ENCODE peak calls at places on chromosomes 4 and X, in six cellular contexts. J is naive thymus-derived CD4-positive, alpha-beta T cell; A is breast epithelium; Q is stomach; V is fibroblast of lung; H is psoas muscle. E is an unnamed sample.

GRCh38 chrX:54776987-54777672 is 20.9 kb downstream of the ITIH6 start:
- DNase-seq in J (no peak), A (no peak), Q (no peak), V (no peak), H (no peak), E (no peak)

GRCh38 chr4:128571747-128572146 is 237.8 kb upstream of the JADE1 start:
- DNase-seq in J (no peak), A (peak; percentile 37), Q (no peak), V (peak; percentile 96), H (no peak), E (peak; percentile 75)

GRCh38 chr4:185921583-185922555 is 109.9 kb upstream of the SORBS2 start:
- DNase-seq in J (no peak), A (no peak), Q (no peak), V (no peak), H (no peak), E (no peak)

GRCh38 chr4:108813261-108813660 is 50.4 kb upstream of the ETNPPL start:
- DNase-seq in J (no peak), A (no peak), Q (no peak), V (no peak), H (no peak), E (no peak)

GRCh38 chrX:140712413-140713173 is 3.0 kb downstream of the LINC00632 start:
- DNase-seq in J (peak; percentile 13), A (peak; percentile 32), Q (peak; percentile 38), V (peak; percentile 89), H (peak; percentile 62), E (peak; percentile 74)

GRCh38 chr4:89838005-89838404 is 1.0 kb upstream of the SNCA start:
- DNase-seq in J (no peak), A (no peak), Q (no peak), V (peak; percentile 32), H (no peak), E (no peak)

GRCh38 chr4:77618383-77619241 is 13.0 kb downstream of the CXCL13 start:
- DNase-seq in J (peak; percentile 46), A (peak; percentile 66), Q (peak; percentile 83), V (peak; percentile 76), H (no peak), E (peak; percentile 54)

GRCh38 chrX:154368630-154369452 is 5.6 kb downstream of the FLNA start:
- DNase-seq in J (peak; percentile 73), A (peak; percentile 78), Q (peak; percentile 61), V (peak; percentile 95), H (peak; percentile 83), E (peak; percentile 84)

GRCh38 chr4:130419576-130419975 is 1323.6 kb downstream of the C4orf33 start:
- DNase-seq in J (no peak), A (no peak), Q (no peak), V (no peak), H (no peak), E (no peak)

GRCh38 chrX:118862086-118862485 is 38.5 kb downstream of the ZCCHC12 start:
- DNase-seq in J (no peak), A (no peak), Q (no peak), V (no peak), H (no peak), E (no peak)

DNA sequence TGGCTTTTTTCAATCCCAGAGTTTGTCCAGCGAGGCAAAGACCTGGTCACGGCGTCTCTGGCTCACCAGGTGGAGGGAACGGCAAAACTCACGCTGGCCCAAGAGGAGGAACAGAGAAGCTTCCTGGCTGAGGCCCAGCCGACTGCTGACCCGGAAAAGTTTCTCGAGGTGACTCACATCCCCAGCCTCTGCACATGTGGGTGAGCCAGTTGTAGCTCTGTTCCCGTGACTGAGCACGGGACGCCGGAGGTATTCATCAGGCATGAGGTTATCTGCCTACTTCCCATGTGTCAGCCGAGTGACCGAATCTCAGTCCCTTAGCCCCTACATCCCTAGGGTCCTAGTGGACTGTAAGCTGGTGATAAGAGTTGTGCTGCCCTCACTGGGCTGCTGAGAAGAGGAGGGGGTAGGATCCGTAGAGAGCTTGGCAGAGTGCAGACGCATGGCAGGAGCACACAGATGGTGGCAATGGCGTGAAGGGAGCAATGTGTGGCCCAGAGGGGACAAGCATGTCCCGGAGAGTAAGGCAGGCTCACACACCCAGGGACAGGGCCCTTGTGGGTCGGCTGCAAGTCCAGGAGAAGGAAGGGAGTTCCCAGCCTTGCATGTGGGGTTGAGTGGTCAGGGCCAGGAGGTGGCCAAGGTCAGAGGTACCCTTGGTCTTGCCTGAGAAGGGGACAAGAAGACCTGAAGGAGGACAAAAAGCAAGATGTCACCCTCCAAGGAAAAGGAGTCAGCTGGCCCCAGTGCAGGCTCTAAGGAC is 42.9 kb downstream of the EVC start:
- DNase-seq in J (no peak), A (no peak), Q (no peak), V (peak; percentile 87), H (no peak), E (peak; percentile 65)
- H3K4me1 ChIP-seq in J (no peaks in the 10 kb centered on the region), A (no peaks in the 10 kb centered on the region), Q (no peaks in the 10 kb centered on the region), V (peaks cover 16% of the 10 kb centered on the region), H (no peaks in the 10 kb centered on the region), E (no peaks in the 10 kb centered on the region)

DNA sequence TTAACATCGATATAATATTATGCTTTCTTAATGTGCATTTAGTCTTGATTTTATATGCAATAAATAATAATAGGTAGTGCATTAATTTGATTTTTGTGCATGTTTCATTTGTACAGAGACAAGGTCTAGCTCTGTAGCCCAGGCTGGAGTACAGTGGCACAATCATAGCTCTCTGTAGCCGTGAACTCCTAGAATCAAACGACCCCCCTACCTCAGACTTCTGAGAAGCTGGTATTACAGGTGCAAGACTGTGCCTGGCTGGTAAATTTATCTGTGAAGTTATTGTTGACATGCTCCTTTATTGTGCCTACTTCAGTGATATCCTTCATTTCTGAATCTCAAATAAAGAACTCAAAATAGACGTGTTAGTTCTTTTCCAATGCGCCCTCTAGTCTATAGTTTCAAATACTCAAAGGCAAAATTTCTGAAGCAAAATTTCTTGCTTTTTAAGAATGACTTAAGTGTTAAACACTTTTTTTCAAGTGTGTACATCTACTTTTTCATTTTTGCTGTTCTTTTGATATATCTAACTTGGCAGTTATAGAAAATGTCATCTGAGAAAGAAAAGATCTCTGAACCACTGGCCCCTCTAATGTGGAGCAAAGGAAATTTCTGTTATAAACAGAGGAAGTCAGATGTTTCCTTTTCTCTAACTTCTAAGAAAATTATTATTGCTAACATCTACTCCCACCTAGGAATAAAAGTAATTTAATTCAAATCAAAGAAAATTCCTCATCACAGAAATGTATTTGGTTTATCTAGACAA is 28.3 kb upstream of the GUCY1A1 start:
- DNase-seq in J (no peak), A (no peak), Q (no peak), V (no peak), H (no peak), E (no peak)
- H3K4me1 ChIP-seq in J (no peaks in the 10 kb centered on the region), A (no peaks in the 10 kb centered on the region), Q (no peaks in the 10 kb centered on the region), V (no peaks in the 10 kb centered on the region), H (no peaks in the 10 kb centered on the region), E (no peaks in the 10 kb centered on the region)

DNA sequence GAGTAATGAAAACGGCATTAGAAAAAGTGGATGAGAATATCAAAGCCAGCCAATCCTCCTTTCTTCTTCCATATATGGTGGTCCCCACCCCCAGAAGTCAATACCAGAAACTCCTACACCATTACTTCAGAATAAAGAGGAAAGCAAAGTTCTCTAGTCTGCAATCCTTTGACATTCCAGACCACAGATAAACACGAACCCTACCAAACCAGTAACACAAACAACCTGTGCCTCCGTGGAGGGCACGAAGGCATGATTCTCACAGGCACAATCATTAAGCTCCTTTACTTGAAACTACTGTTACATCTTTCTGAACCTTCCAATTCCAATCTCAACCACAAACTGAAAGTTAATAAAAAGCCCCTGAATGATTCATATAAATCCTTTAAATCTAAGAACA is 16.3 kb downstream of the MAML3 start:
- DNase-seq in J (no peak), A (no peak), Q (no peak), V (peak; percentile 47), H (no peak), E (no peak)
- H3K4me1 ChIP-seq in J (no peaks in the 10 kb centered on the region), A (no peaks in the 10 kb centered on the region), Q (peaks cover 22% of the 10 kb centered on the region), V (peaks cover 27% of the 10 kb centered on the region), H (no peaks in the 10 kb centered on the region), E (no peaks in the 10 kb centered on the region)

GRCh38 chrX:148577711-148578110 is 77.3 kb downstream of the AFF2 start:
- DNase-seq in J (no peak), A (no peak), Q (no peak), V (no peak), H (no peak), E (no peak)

GRCh38 chrX:148582353-148582752 is 81.9 kb downstream of the AFF2 start:
- DNase-seq in J (no peak), A (no peak), Q (no peak), V (no peak), H (no peak), E (no peak)

GRCh38 chrX:148574247-148574973 is 74.0 kb downstream of the AFF2 start:
- DNase-seq in J (no peak), A (no peak), Q (no peak), V (no peak), H (no peak), E (no peak)

DNA sequence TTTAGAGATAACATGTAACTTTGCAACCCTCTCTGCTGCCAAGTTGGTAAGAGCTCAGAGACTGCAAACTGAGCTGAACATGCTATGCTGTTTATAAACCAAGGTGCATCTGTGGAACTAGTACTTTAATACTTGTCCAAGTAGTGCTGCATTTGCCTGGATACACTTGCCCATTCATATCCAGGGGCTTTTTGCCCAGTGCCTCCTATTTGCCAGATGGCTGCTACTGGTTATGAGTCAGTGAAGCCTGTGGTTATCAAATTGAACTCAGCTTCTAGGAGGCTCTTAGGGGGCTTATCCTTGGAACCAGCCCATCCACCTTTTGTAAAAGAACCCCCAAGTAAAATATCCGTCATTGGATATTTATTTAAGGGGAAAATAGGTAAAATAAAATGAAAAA is 79.6 kb downstream of the AFF2 start:
- DNase-seq in J (no peak), A (no peak), Q (no peak), V (no peak), H (no peak), E (no peak)
- H3K4me1 ChIP-seq in J (no peaks in the 10 kb centered on the region), A (no peaks in the 10 kb centered on the region), Q (no peaks in the 10 kb centered on the region), V (no peaks in the 10 kb centered on the region), H (no peaks in the 10 kb centered on the region), E (no peaks in the 10 kb centered on the region)

GRCh38 chr4:932713-933070 is 432 bp downstream of the TMEM175 start:
- DNase-seq in J (no peak), A (no peak), Q (no peak), V (no peak), H (peak; percentile 63), E (no peak)
- H3K4me1 ChIP-seq in J (peaks cover 35% of the 10 kb centered on the region), A (peaks cover 3% of the 10 kb centered on the region), Q (peaks cover 41% of the 10 kb centered on the region), V (peaks cover 4% of the 10 kb centered on the region), H (peaks cover 30% of the 10 kb centered on the region), E (peaks cover 28% of the 10 kb centered on the region)

GRCh38 chrX:97402903-97403302 is 519.2 kb downstream of the RPA4 start:
- DNase-seq in J (no peak), A (no peak), Q (no peak), V (no peak), H (no peak), E (no peak)
- H3K4me1 ChIP-seq in J (no peaks in the 10 kb centered on the region), A (no peaks in the 10 kb centered on the region), Q (no peaks in the 10 kb centered on the region), V (peaks cover 2% of the 10 kb centered on the region), H (no peaks in the 10 kb centered on the region), E (no peaks in the 10 kb centered on the region)

GRCh38 chr4:40216622-40217366 is 20.0 kb downstream of the RHOH start:
- DNase-seq in J (no peak), A (no peak), Q (no peak), V (no peak), H (no peak), E (no peak)
- H3K4me1 ChIP-seq in J (peaks cover 89% of the 10 kb centered on the region), A (no peaks in the 10 kb centered on the region), Q (no peaks in the 10 kb centered on the region), V (no peaks in the 10 kb centered on the region), H (no peaks in the 10 kb centered on the region), E (no peaks in the 10 kb centered on the region)

GRCh38 chr4:142356797-142357196 is 489.3 kb downstream of the INPP4B start:
- DNase-seq in J (no peak), A (no peak), Q (no peak), V (no peak), H (no peak), E (no peak)
- H3K4me1 ChIP-seq in J (peaks cover 77% of the 10 kb centered on the region), A (no peaks in the 10 kb centered on the region), Q (peaks cover 14% of the 10 kb centered on the region), V (no peaks in the 10 kb centered on the region), H (peaks cover 21% of the 10 kb centered on the region), E (peaks cover 5% of the 10 kb centered on the region)

GRCh38 chr4:7907142-7907541 is 32.5 kb downstream of the AFAP1 start:
- DNase-seq in J (no peak), A (no peak), Q (no peak), V (no peak), H (no peak), E (no peak)
- H3K4me1 ChIP-seq in J (no peaks in the 10 kb centered on the region), A (peaks cover 20% of the 10 kb centered on the region), Q (peaks cover 49% of the 10 kb centered on the region), V (peaks cover 48% of the 10 kb centered on the region), H (no peaks in the 10 kb centered on the region), E (no peaks in the 10 kb centered on the region)